ENCODE peak calls at places on chromosomes 3 and 15, in ten cellular contexts. S is heart right ventricle; P is Peyer's patch; I is neuronal stem cell; Y is uterus; D is GM23248; J is CD8-positive, alpha-beta memory T cell; T is cardiac fibroblast; V is bronchial epithelial cell; N is body of pancreas. M is an unnamed sample.

GRCh38 chr3:131705558-131706051 is 202.8 kb upstream of the MRPL3 start:
- DNase-seq in S (no peak), P (no peak), I (no peak), Y (no peak), D (peak), J (no peak), T (no peak), V (peak), N (peak), M (peak)

GRCh38 chr3:169215953-169216352 is 447.6 kb downstream of the MECOM start:
- DNase-seq in S (no peak), P (no peak), I (no peak), Y (no peak), D (peak), J (no peak), T (peak), V (no peak), N (no peak), M (no peak)

GRCh38 chr3:197023241-197023997 is 6.2 kb downstream of the MELTF start:
- DNase-seq in S (no peak), P (peak), I (no peak), Y (no peak), D (no peak), J (no peak), T (no peak), V (no peak), N (no peak), M (no peak)

GRCh38 chr3:49359623-49360022 is 1.5 kb upstream of the GPX1 start:
- DNase-seq in S (no peak), P (no peak), I (no peak), Y (no peak), D (peak), J (no peak), T (no peak), V (peak), N (no peak), M (no peak)

GRCh38 chr3:127680146-127680661 is 7.5 kb downstream of the ABTB1 start:
- DNase-seq in S (no peak), P (no peak), I (no peak), Y (peak), D (no peak), J (no peak), T (no peak), V (no peak), N (no peak), M (no peak)

GRCh38 chr3:53809764-53810400 is 36.3 kb downstream of the CHDH start:
- DNase-seq in S (no peak), P (no peak), I (no peak), Y (no peak), D (no peak), J (no peak), T (no peak), V (no peak), N (no peak), M (no peak)

GRCh38 chr3:183650554-183650953 is 15.1 kb downstream of the KLHL24 start:
- DNase-seq in S (no peak), P (no peak), I (no peak), Y (no peak), D (no peak), J (no peak), T (no peak), V (no peak), N (no peak), M (no peak)

GRCh38 chr15:57442371-57442770 is 66.1 kb downstream of the CGNL1 start:
- DNase-seq in S (no peak), P (no peak), I (no peak), Y (no peak), D (no peak), J (no peak), T (no peak), V (no peak), N (no peak), M (no peak)

GRCh38 chr3:134315286-134316106 is 58.8 kb downstream of the AMOTL2 start:
- DNase-seq in S (peak), P (no peak), I (no peak), Y (peak), D (peak), J (no peak), T (peak), V (no peak), N (peak), M (no peak)

GRCh38 chr3:160098946-160099626 is 110.5 kb downstream of the IL12A start:
- DNase-seq in S (no peak), P (no peak), I (no peak), Y (no peak), D (peak), J (no peak), T (no peak), V (no peak), N (no peak), M (no peak)

GRCh38 chr3:13528217-13528801 is 20.6 kb upstream of the FBLN2 start:
- DNase-seq in S (no peak), P (no peak), I (peak), Y (no peak), D (peak), J (no peak), T (peak), V (no peak), N (no peak), M (peak)

GRCh38 chr3:63015614-63016016 is 140.4 kb upstream of the CADPS start:
- DNase-seq in S (no peak), P (no peak), I (peak), Y (no peak), D (no peak), J (no peak), T (no peak), V (no peak), N (no peak), M (peak)

GRCh38 chr15:93035953-93036810 is 52.8 kb downstream of the RGMA start:
- DNase-seq in S (no peak), P (no peak), I (no peak), Y (peak), D (peak), J (peak), T (peak), V (peak), N (peak), M (no peak)

GRCh38 chr15:36595625-36596024 is 16.2 kb downstream of the CDIN1 start:
- DNase-seq in S (peak), P (no peak), I (no peak), Y (no peak), D (no peak), J (no peak), T (no peak), V (no peak), N (no peak), M (no peak)

GRCh38 chr15:45442497-45443135 is 64.3 kb upstream of the GATM start:
- DNase-seq in S (no peak), P (no peak), I (no peak), Y (no peak), D (peak), J (no peak), T (peak), V (peak), N (no peak), M (no peak)

GRCh38 chr3:62679988-62680387 is 195.2 kb downstream of the CADPS start:
- DNase-seq in S (no peak), P (no peak), I (no peak), Y (no peak), D (no peak), J (no peak), T (no peak), V (peak), N (no peak), M (no peak)

GRCh38 chr3:81744366-81744765 is 17.1 kb downstream of the GBE1 start:
- DNase-seq in S (no peak), P (no peak), I (no peak), Y (peak), D (peak), J (no peak), T (peak), V (peak), N (peak), M (no peak)

GRCh38 chr15:33460166-33460805 is 149.5 kb downstream of the RYR3 start:
- DNase-seq in S (no peak), P (no peak), I (no peak), Y (no peak), D (peak), J (no peak), T (no peak), V (peak), N (no peak), M (no peak)

GRCh38 chr3:52001443-52001974 is 5.8 kb upstream of the RPL29 start:
- DNase-seq in S (peak), P (peak), I (peak), Y (peak), D (peak), J (peak), T (peak), V (peak), N (peak), M (peak)

DNA sequence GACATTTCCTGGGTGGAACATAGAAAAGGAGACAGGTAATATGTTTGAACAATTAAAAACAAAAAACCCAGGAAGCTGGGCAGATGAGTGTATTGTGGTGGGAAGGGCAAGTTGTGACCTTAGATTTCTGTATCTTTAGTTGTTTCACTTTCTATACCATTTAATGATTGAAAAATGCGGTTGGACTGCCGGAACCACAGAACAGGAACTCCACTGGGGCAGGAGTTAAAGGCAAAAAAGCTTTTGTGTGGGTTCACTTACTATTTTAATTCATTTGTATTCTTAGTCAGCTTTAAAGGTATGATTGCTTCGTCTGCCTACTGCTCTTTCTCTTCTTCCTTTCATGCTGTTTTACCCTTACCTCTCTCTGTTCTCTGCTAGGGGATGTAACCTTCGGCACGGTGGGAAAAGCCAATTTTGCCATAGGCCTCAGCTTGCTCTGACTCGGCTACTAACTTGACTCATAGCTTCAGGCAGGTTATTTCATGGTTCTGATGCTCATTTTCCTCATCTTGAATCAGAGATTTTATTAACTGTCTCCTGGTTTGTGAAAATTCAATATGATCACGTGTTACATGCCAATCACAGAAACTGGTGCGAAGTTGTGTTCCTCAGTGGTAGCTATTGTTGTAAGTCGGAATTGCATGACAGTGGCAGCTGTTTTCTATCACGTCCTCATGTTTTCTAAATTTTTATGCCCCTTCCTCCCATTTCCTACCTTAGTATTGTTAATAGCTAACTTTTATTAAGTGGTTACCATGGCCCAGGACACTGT is 1.6 kb upstream of the MCTP2 start:
- DNase-seq in S (no peak), P (peak), I (no peak), Y (no peak), D (no peak), J (peak), T (no peak), V (peak), N (no peak), M (no peak)
- H3K4me3 ChIP-seq in S (no peak), P (peak), I (no peak), Y (no peak), D (no peak), J (peak), T (no peak), V (no peak), N (no peak), M (no peak)

GRCh38 chr3:172607305-172608121 is 84.3 kb upstream of the TNFSF10 start:
- DNase-seq in S (no peak), P (no peak), I (no peak), Y (no peak), D (peak), J (no peak), T (peak), V (peak), N (peak), M (peak)

GRCh38 chr3:172608575-172608974 is 85.3 kb upstream of the TNFSF10 start:
- DNase-seq in S (no peak), P (no peak), I (no peak), Y (no peak), D (no peak), J (no peak), T (no peak), V (no peak), N (no peak), M (no peak)

GRCh38 chr3:172612871-172613678 is 89.8 kb upstream of the TNFSF10 start:
- DNase-seq in S (no peak), P (no peak), I (no peak), Y (no peak), D (no peak), J (no peak), T (no peak), V (no peak), N (no peak), M (no peak)

GRCh38 chr3:172606021-172606420 is 82.8 kb upstream of the TNFSF10 start:
- DNase-seq in S (no peak), P (no peak), I (no peak), Y (no peak), D (peak), J (no peak), T (peak), V (peak), N (no peak), M (no peak)

DNA sequence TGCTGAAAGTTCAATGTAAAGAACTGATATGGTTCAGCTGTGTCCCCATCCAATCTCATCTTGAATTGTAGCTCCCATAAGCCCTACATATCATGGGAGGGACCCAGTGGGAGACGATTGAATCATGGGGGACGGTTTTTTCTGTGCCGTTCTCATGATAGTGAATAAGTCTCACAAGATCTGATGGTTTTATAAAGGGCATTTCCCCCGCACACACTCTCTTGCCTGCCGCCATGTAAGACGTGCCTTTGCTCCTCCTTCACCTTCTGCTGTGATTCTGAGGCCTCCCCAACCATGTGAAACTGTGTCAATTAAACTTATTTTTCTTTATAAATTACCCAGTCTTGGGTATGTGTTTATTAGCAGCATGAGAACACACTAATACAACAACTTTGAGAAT is 86.5 kb upstream of the TNFSF10 start:
- DNase-seq in S (no peak), P (no peak), I (no peak), Y (no peak), D (no peak), J (no peak), T (no peak), V (no peak), N (no peak), M (no peak)
- H3K4me3 ChIP-seq in S (no peak), P (no peak), I (no peak), Y (no peak), D (no peak), J (no peak), T (no peak), V (no peak), N (no peak), M (no peak)

GRCh38 chr3:94246136-94246535 is 183.3 kb downstream of the NSUN3 start:
- DNase-seq in S (no peak), P (no peak), I (no peak), Y (no peak), D (peak), J (no peak), T (peak), V (no peak), N (no peak), M (no peak)
- H3K4me3 ChIP-seq in S (no peak), P (no peak), I (no peak), Y (no peak), D (no peak), J (no peak), T (no peak), V (no peak), N (no peak), M (no peak)

GRCh38 chr3:126540342-126540849 is 16.4 kb downstream of the CHST13 start:
- DNase-seq in S (no peak), P (no peak), I (no peak), Y (peak), D (peak), J (no peak), T (peak), V (peak), N (peak), M (no peak)
- H3K4me3 ChIP-seq in S (no peak), P (no peak), I (no peak), Y (no peak), D (no peak), J (no peak), T (no peak), V (no peak), N (no peak), M (no peak)